ENCODE peak calls at places on chromosomes 6 and 20, in four cellular contexts. One of them, this sample, is unnamed.

GRCh38 chr6:45477278-45477677 is 99.5 kb upstream of the SUPT3H start:
- DNase-seq in naive thymus-derived CD4-positive, alpha-beta T cell: no peak
- DNase-seq in tibial nerve: no peak
- DNase-seq in K562: no peak
- DNase-seq in this sample: no peak

GRCh38 chr6:16228709-16229665 is 9.4 kb upstream of the GMPR start:
- DNase-seq in naive thymus-derived CD4-positive, alpha-beta T cell: no peak
- DNase-seq in tibial nerve: no peak
- DNase-seq in K562: no peak
- DNase-seq in this sample: no peak

GRCh38 chr6:22363166-22363965 is 66.5 kb upstream of the PRL start:
- DNase-seq in naive thymus-derived CD4-positive, alpha-beta T cell: no peak
- DNase-seq in tibial nerve: no peak
- DNase-seq in K562: no peak
- DNase-seq in this sample: no peak

GRCh38 chr6:105759946-105760345 is 326.2 kb upstream of the PRDM1 start:
- DNase-seq in naive thymus-derived CD4-positive, alpha-beta T cell: no peak
- DNase-seq in tibial nerve: no peak
- DNase-seq in K562: no peak
- DNase-seq in this sample: no peak

GRCh38 chr20:56222201-56222600 is 26.3 kb upstream of the MC3R start:
- DNase-seq in naive thymus-derived CD4-positive, alpha-beta T cell: no peak
- DNase-seq in tibial nerve: no peak
- DNase-seq in K562: no peak
- DNase-seq in this sample: no peak

GRCh38 chr6:105326216-105326615 is 76.7 kb downstream of the PREP start:
- DNase-seq in naive thymus-derived CD4-positive, alpha-beta T cell: no peak
- DNase-seq in tibial nerve: no peak
- DNase-seq in K562: no peak
- DNase-seq in this sample: no peak

GRCh38 chr6:80767808-80768207 is 661.3 kb downstream of the BCKDHB start:
- DNase-seq in naive thymus-derived CD4-positive, alpha-beta T cell: no peak
- DNase-seq in tibial nerve: peak; percentile 61
- DNase-seq in K562: no peak
- DNase-seq in this sample: no peak

GRCh38 chr6:36280467-36280866 is 10.6 kb downstream of the PNPLA1 start:
- DNase-seq in naive thymus-derived CD4-positive, alpha-beta T cell: no peak
- DNase-seq in tibial nerve: no peak
- DNase-seq in K562: no peak
- DNase-seq in this sample: no peak

GRCh38 chr20:59807909-59808728 is 125.3 kb downstream of the SYCP2 start:
- DNase-seq in naive thymus-derived CD4-positive, alpha-beta T cell: no peak
- DNase-seq in tibial nerve: no peak
- DNase-seq in K562: no peak
- DNase-seq in this sample: peak; percentile 4

GRCh38 chr6:55047433-55048044 is 126.8 kb upstream of the HCRTR2 start:
- DNase-seq in naive thymus-derived CD4-positive, alpha-beta T cell: no peak
- DNase-seq in tibial nerve: no peak
- DNase-seq in K562: no peak
- DNase-seq in this sample: no peak

GRCh38 chr6:210778-211177 is 81.5 kb upstream of the DUSP22 start:
- DNase-seq in naive thymus-derived CD4-positive, alpha-beta T cell: no peak
- DNase-seq in tibial nerve: no peak
- DNase-seq in K562: no peak
- DNase-seq in this sample: no peak

GRCh38 chr6:22263748-22264147 is 33.1 kb downstream of the PRL start:
- DNase-seq in naive thymus-derived CD4-positive, alpha-beta T cell: no peak
- DNase-seq in tibial nerve: no peak
- DNase-seq in K562: no peak
- DNase-seq in this sample: no peak

GRCh38 chr6:34248198-34248726 is 544 bp downstream of the SMIM29 start:
- DNase-seq in naive thymus-derived CD4-positive, alpha-beta T cell: no peak
- DNase-seq in tibial nerve: no peak
- DNase-seq in K562: peak; percentile 85
- DNase-seq in this sample: peak; percentile 62

GRCh38 chr6:40586369-40586768 is 795 bp downstream of the LRFN2 start:
- DNase-seq in naive thymus-derived CD4-positive, alpha-beta T cell: no peak
- DNase-seq in tibial nerve: no peak
- DNase-seq in K562: no peak
- DNase-seq in this sample: no peak

GRCh38 chr20:34993941-34994508 is 38.4 kb downstream of the MYH7B start:
- DNase-seq in naive thymus-derived CD4-positive, alpha-beta T cell: no peak
- DNase-seq in tibial nerve: no peak
- DNase-seq in K562: no peak
- DNase-seq in this sample: no peak

GRCh38 chr6:53928641-53929339 is 134.0 kb downstream of the LRRC1 start:
- DNase-seq in naive thymus-derived CD4-positive, alpha-beta T cell: no peak
- DNase-seq in tibial nerve: no peak
- DNase-seq in K562: no peak
- DNase-seq in this sample: no peak

GRCh38 chr20:58871533-58872102 is 19.1 kb downstream of the GNAS start:
- DNase-seq in naive thymus-derived CD4-positive, alpha-beta T cell: no peak
- DNase-seq in tibial nerve: no peak
- DNase-seq in K562: no peak
- DNase-seq in this sample: no peak

GRCh38 chr6:84539122-84539856 is 225.1 kb downstream of the TBX18 start:
- DNase-seq in naive thymus-derived CD4-positive, alpha-beta T cell: no peak
- DNase-seq in tibial nerve: no peak
- DNase-seq in K562: no peak
- DNase-seq in this sample: no peak

GRCh38 chr6:83430606-83431544 is at the start of gene ME1:
- DNase-seq in naive thymus-derived CD4-positive, alpha-beta T cell: no peak
- DNase-seq in tibial nerve: peak; percentile 51
- DNase-seq in K562: peak; percentile 95
- DNase-seq in this sample: peak; percentile 72

GRCh38 chr6:7639427-7639826 is 49.4 kb downstream of the SNRNP48 start:
- DNase-seq in naive thymus-derived CD4-positive, alpha-beta T cell: no peak
- DNase-seq in tibial nerve: no peak
- DNase-seq in K562: no peak
- DNase-seq in this sample: no peak

GRCh38 chr6:105983763-105984162 is 102.4 kb upstream of the PRDM1 start:
- DNase-seq in naive thymus-derived CD4-positive, alpha-beta T cell: no peak
- DNase-seq in tibial nerve: no peak
- DNase-seq in K562: no peak
- DNase-seq in this sample: no peak

GRCh38 chr6:30962716-30963115 is 20.8 kb upstream of the MUC21 start:
- DNase-seq in naive thymus-derived CD4-positive, alpha-beta T cell: no peak
- DNase-seq in tibial nerve: no peak
- DNase-seq in K562: no peak
- DNase-seq in this sample: no peak

GRCh38 chr6:30964075-30964474 is 19.4 kb upstream of the MUC21 start:
- DNase-seq in naive thymus-derived CD4-positive, alpha-beta T cell: no peak
- DNase-seq in tibial nerve: no peak
- DNase-seq in K562: no peak
- DNase-seq in this sample: no peak

GRCh38 chr6:30963641-30964040 is 19.9 kb upstream of the MUC21 start:
- DNase-seq in naive thymus-derived CD4-positive, alpha-beta T cell: no peak
- DNase-seq in tibial nerve: no peak
- DNase-seq in K562: no peak
- DNase-seq in this sample: no peak

GRCh38 chr6:30957716-30958115 is 16.9 kb downstream of the MUCL3 start:
- DNase-seq in naive thymus-derived CD4-positive, alpha-beta T cell: no peak
- DNase-seq in tibial nerve: no peak
- DNase-seq in K562: no peak
- DNase-seq in this sample: no peak

DNA sequence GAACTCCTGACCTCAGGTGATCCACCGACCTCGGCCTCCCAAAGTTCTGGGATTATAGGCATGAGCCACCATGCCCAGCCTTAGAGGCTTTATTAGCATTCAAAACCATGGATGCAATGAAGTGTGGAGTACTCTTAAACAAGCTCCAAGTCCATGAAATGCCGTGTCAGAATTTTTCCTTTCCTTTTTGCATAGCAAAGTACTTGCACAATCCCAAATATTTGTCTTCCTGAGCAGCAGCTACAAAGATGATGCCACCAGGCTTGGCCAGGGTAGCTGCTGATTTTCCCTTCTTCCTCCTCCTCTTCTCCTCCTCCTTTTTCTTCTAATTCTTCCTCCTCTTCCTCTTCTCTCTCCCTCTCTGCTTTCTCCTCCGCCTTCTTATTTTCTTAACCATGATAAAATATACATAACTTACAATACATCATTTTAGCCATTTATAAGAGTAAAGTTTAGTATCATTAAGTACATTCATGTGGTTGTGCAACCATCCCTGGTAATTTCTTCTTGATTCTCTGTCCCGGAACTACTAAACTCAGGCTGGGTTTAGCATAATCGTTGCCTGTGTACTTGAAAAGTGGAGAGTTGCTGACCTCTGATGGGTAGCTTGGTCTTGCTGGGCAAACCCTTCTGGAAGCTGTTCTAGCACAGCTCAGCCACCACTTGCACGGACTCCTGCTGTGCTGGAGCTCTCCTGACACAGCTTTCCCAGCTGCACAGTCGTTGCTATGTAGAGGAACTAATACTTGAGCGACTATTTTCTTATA is 20.3 kb downstream of the MUCL3 start:
- DNase-seq in naive thymus-derived CD4-positive, alpha-beta T cell: no peak
- DNase-seq in tibial nerve: no peak
- DNase-seq in K562: no peak
- DNase-seq in this sample: no peak
- H3K4me3 ChIP-seq in naive thymus-derived CD4-positive, alpha-beta T cell: no peak overlapping the region
- H3K4me3 ChIP-seq in tibial nerve: no peak overlapping the region
- H3K4me3 ChIP-seq in K562: no peak overlapping the region
- H3K4me3 ChIP-seq in this sample: no peak overlapping the region

DNA sequence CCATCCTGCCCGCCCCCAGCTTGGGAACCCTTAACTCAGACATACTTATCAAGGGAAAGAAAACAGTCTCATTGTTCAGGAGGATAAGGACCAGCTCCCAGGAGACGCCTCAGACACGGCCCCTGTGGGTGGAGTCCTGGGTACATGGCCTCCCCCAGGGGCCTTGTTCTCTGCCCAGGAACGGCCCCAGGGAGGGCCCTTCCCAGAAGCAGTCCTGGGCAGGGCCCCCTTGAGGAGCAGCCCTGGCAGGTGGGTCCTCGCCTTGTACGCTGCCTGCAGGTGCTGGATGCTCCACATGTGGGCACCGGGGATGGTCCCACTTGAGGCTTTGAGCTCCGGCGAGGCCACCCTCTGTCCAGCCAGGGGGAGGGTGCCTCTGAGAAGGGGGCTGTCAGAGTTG is 4.5 kb upstream of the GATA5 start:
- DNase-seq in naive thymus-derived CD4-positive, alpha-beta T cell: no peak
- DNase-seq in tibial nerve: no peak
- DNase-seq in K562: peak; percentile 60
- DNase-seq in this sample: no peak
- H3K27me3 ChIP-seq in naive thymus-derived CD4-positive, alpha-beta T cell: peaks cover 4% of the 10 kb centered on the region
- H3K27me3 ChIP-seq in tibial nerve: peaks cover 94% of the 10 kb centered on the region
- H3K27me3 ChIP-seq in K562: peaks cover 3% of the 10 kb centered on the region
- H3K27me3 ChIP-seq in this sample: peaks cover 51% of the 10 kb centered on the region

DNA sequence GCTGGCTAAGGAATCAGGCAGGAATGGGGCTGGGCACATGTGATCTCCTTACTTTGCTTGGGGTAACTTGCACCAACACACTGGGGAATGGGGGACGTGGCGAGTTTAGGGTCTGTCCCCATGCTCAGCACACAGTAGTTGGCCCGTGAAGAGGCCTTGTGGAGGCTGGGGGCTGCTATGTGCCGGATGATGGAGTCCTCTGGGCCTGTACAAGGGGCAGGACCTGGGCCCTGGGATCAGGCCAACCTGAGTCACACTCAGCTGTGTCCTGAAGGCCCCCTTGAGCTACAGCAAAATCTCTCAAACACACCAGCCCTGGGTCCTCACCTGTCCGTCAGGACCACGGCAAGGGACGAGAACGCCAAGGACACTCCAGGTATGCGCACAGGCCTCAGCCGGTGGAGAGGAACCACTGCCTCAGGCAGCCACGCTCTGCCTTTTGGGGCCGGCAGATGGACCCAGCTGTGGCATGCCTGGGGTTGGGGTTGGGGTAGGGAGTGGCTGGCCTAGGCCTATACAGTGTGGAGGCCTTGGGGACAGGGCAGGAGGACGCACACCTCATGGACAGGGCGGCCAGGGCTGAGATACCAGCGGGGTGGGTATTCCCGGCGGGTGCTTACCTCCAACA is 11.1 kb downstream of the UCKL1 start:
- DNase-seq in naive thymus-derived CD4-positive, alpha-beta T cell: no peak
- DNase-seq in tibial nerve: no peak
- DNase-seq in K562: no peak
- DNase-seq in this sample: no peak
- H3K4me3 ChIP-seq in naive thymus-derived CD4-positive, alpha-beta T cell: no peak overlapping the region
- H3K4me3 ChIP-seq in tibial nerve: no peak overlapping the region
- H3K4me3 ChIP-seq in K562: no peak overlapping the region
- H3K4me3 ChIP-seq in this sample: no peak overlapping the region

DNA sequence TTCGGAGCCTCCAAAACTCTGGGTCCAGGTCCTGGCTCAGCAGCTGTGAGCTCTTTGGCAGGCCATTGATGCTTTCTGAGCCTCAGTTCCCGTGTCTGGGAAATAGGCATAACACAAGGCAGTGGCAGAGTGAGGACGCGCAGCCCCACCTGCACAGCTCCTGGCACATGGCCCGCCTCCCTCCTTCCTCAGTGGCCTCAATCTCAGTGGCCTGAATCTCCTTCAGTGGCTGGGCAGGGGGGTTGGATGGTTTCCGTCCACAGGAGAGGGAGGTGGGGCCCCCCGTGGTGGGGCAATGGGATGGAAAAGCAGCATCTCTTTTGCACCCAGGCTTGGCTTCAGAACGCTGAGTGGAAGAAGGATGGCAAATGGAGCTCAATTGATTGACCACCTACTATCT is 5.1 kb downstream of the RSPO4 start:
- DNase-seq in naive thymus-derived CD4-positive, alpha-beta T cell: no peak
- DNase-seq in tibial nerve: no peak
- DNase-seq in K562: no peak
- DNase-seq in this sample: no peak
- H3K27me3 ChIP-seq in naive thymus-derived CD4-positive, alpha-beta T cell: no peaks in the 10 kb centered on the region
- H3K27me3 ChIP-seq in tibial nerve: peaks cover 14% of the 10 kb centered on the region
- H3K27me3 ChIP-seq in K562: peaks cover 6% of the 10 kb centered on the region
- H3K27me3 ChIP-seq in this sample: peaks cover 14% of the 10 kb centered on the region

DNA sequence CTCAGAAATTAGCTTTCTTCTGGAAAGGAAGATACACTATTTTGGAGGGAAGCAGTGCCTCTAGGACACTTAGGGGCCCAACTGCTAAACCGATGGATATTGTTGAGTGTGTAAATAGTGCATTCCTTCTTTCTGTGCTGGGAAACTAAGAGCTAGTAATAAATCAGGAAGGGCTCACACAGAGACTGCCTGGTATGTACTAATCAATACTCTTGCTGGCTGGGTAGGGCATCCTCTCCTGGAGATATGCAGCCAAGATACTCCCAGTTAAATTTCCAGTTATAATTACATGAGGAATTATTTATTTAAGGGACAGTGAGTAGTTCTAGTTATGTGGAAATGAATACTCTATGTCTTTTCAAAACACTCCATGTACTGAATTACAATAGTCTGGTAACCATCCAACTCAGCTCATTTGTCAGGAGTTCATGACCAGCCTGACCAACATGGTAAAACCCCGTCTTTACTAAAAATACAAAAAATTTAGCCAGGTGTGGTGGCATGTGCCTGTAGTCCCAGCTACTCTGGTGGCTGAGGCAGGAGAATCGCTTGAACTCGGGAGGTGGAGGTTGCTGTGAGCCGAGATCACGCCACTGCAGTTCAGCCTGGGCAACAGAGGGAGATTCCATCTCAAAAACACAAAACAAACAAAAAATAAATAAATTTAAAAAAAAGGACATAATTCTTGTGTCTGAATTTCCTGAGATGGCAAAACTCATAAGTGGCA is 100.0 kb downstream of the OR2B2 start:
- DNase-seq in naive thymus-derived CD4-positive, alpha-beta T cell: no peak
- DNase-seq in tibial nerve: no peak
- DNase-seq in K562: peak; percentile 54
- DNase-seq in this sample: no peak
- H3K4me3 ChIP-seq in naive thymus-derived CD4-positive, alpha-beta T cell: no peak overlapping the region
- H3K4me3 ChIP-seq in tibial nerve: no peak overlapping the region
- H3K4me3 ChIP-seq in K562: peak overlapping the region; percentile 30
- H3K4me3 ChIP-seq in this sample: no peak overlapping the region